ENCODE peak calls at places on chromosome 5, in five cellular contexts. H is foreskin fibroblast, K is RWPE1, C is glutamatergic neuron, I is MCF 10A. Q is an unnamed sample.

GRCh38 chr5:122458278-122458872 is 146.3 kb downstream of the SNCAIP start:
- DNase-seq in H (peak), K (peak), C (no peak), I (peak), Q (no peak)

GRCh38 chr5:138425079-138425478 is 13.8 kb upstream of the REEP2 start:
- DNase-seq in H (no peak), K (no peak), C (no peak), I (no peak), Q (no peak)

GRCh38 chr5:133821311-133821741 is 147.1 kb downstream of the C5orf15 start:
- DNase-seq in H (no peak), K (peak), C (no peak), I (no peak), Q (no peak)

GRCh38 chr5:116032094-116032517 is at the start of gene ARL14EPL:
- DNase-seq in H (peak), K (peak), C (no peak), I (peak), Q (peak)

GRCh38 chr5:179738725-179739124 is 6.1 kb downstream of the MAML1 start:
- DNase-seq in H (no peak), K (no peak), C (no peak), I (no peak), Q (no peak)

GRCh38 chr5:139061274-139061673 is 136.9 kb downstream of the SIL1 start:
- DNase-seq in H (peak), K (peak), C (no peak), I (peak), Q (no peak)

GRCh38 chr5:177982072-177982727 is 13.8 kb downstream of the PROP1 start:
- DNase-seq in H (peak), K (no peak), C (peak), I (peak), Q (no peak)

GRCh38 chr5:89451263-89451662 is 568.3 kb upstream of the MEF2C start:
- DNase-seq in H (no peak), K (no peak), C (no peak), I (no peak), Q (no peak)

GRCh38 chr5:134989291-134989830 is 21.7 kb downstream of the CATSPER3 start:
- DNase-seq in H (no peak), K (no peak), C (no peak), I (no peak), Q (peak)

GRCh38 chr5:127988149-127988755 is 95.3 kb upstream of the SLC12A2 start:
- DNase-seq in H (peak), K (peak), C (no peak), I (peak), Q (peak)

GRCh38 chr5:181059297-181060230 is 19.5 kb downstream of the BTNL9 start:
- DNase-seq in H (no peak), K (no peak), C (peak), I (no peak), Q (no peak)

GRCh38 chr5:125463441-125464092 is 717.1 kb upstream of the ZNF608 start:
- DNase-seq in H (peak), K (no peak), C (no peak), I (no peak), Q (no peak)

GRCh38 chr5:111948517-111948916 is 191.5 kb upstream of the NREP start:
- DNase-seq in H (peak), K (peak), C (no peak), I (peak), Q (peak)

GRCh38 chr5:57338068-57338848 is 144.4 kb downstream of the ACTBL2 start:
- DNase-seq in H (no peak), K (no peak), C (no peak), I (peak), Q (no peak)

GRCh38 chr5:126389179-126389578 is 34.0 kb upstream of the GRAMD2B start:
- DNase-seq in H (no peak), K (no peak), C (no peak), I (peak), Q (no peak)

GRCh38 chr5:122447941-122448340 is 135.9 kb downstream of the SNCAIP start:
- DNase-seq in H (no peak), K (no peak), C (no peak), I (no peak), Q (no peak)

GRCh38 chr5:160824590-160824989 is 27.4 kb downstream of the ATP10B start:
- DNase-seq in H (no peak), K (no peak), C (no peak), I (no peak), Q (no peak)

GRCh38 chr5:69509212-69509611 is 16.6 kb downstream of the OCLN start:
- DNase-seq in H (no peak), K (no peak), C (no peak), I (no peak), Q (no peak)

GRCh38 chr5:170986598-170986997 is 124.8 kb downstream of the RANBP17 start:
- DNase-seq in H (peak), K (no peak), C (no peak), I (peak), Q (no peak)
- TF ChIP-seq CTCF in H (no peak), K (no peak), C (no peak), I (peak), Q (no peak)

DNA sequence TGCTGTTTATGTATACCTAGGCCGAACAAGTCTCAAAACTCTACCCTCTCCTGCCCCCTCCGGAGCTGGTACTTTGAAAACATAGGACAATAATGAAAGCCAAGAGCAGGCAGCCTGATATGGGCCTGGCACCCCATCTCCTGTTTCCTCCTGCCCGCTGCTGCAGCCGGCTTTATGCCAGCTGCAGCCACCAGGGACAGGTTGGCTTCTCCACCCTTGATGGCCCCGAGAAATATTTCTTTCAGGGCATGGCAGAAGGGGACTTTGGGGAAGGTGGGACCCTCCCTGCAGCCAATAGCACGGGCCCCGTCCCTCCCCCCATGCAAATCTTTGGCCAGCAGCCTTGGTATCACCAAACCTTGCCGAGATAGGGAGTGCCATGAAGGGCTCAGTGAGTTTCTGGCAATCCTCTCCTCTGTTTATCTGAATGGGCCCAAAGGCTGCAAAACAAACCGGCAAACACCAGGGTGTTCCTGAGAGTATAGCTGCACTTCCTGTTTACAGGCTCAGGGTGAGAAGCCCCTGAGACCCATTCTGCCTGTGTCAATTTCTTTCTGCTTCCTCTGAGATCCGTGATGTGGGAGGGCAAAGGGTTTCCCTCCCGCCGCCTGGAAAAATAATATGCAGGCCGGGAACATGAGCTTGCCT is 73.4 kb upstream of the BOD1 start:
- DNase-seq in H (no peak), K (no peak), C (no peak), I (no peak), Q (no peak)
- TF ChIP-seq CTCF in H (no peak), K (no peak), C (no peak), I (no peak), Q (no peak)

GRCh38 chr5:41820150-41820549 is 50.1 kb downstream of the OXCT1 start:
- DNase-seq in H (no peak), K (no peak), C (no peak), I (no peak), Q (no peak)
- TF ChIP-seq CTCF in H (no peak), K (no peak), C (no peak), I (no peak), Q (no peak)

GRCh38 chr5:142911170-142911569 is 141.0 kb downstream of the ARHGAP26 start:
- DNase-seq in H (no peak), K (no peak), C (no peak), I (no peak), Q (no peak)

GRCh38 chr5:142911775-142912174 is 141.6 kb downstream of the ARHGAP26 start:
- DNase-seq in H (no peak), K (no peak), C (no peak), I (no peak), Q (no peak)

GRCh38 chr5:142915840-142916424 is 145.8 kb downstream of the ARHGAP26 start:
- DNase-seq in H (peak), K (peak), C (peak), I (peak), Q (no peak)

GRCh38 chr5:142915038-142915437 is 144.9 kb downstream of the ARHGAP26 start:
- DNase-seq in H (no peak), K (no peak), C (no peak), I (no peak), Q (no peak)

DNA sequence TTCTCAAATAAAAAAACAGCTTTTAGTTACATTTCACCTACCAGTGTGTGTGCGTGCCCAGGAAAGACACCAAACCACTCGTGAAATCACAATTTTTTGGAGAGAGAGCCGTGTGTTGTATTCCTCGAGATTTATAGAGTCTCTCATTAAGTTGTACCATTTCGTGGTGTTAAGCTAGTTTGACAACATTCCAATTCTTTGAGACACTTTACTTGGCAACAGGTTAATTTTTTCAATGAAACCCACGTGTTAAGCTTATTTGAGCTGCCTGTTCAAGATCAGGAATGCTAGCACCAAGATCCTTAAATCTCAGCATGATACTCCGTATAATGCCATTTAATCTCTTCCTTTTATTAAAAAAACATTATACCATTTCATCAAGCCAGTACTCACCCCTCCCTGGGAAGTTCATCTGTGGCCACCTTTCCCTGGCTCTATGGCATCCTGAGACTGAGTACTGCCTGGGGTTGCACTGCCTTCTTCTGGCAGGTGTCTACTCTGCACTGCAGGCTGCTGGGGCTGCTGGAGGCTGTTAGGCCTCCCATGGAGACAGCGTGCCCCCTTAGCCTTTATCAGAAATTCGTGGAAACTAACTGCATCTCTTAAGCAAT is 143.7 kb downstream of the ARHGAP26 start:
- DNase-seq in H (no peak), K (peak), C (no peak), I (no peak), Q (no peak)
- TF ChIP-seq CTCF in H (no peak), K (no peak), C (no peak), I (no peak), Q (no peak)

GRCh38 chr5:38469707-38470267 is 86.7 kb downstream of the LIFR start:
- DNase-seq in H (no peak), K (no peak), C (no peak), I (no peak), Q (no peak)

GRCh38 chr5:38472541-38472940 is 83.9 kb downstream of the LIFR start:
- DNase-seq in H (no peak), K (no peak), C (no peak), I (no peak), Q (no peak)

GRCh38 chr5:38468978-38469706 is 87.3 kb downstream of the LIFR start:
- DNase-seq in H (no peak), K (no peak), C (no peak), I (no peak), Q (no peak)

GRCh38 chr5:38473008-38473407 is 83.4 kb downstream of the LIFR start:
- DNase-seq in H (no peak), K (no peak), C (no peak), I (no peak), Q (no peak)

GRCh38 chr5:38471709-38472108 is 84.7 kb downstream of the LIFR start:
- DNase-seq in H (no peak), K (no peak), C (no peak), I (no peak), Q (no peak)
- TF ChIP-seq CTCF in H (no peak), K (no peak), C (no peak), I (no peak), Q (no peak)

Q was measured in AG09319.